ENCODE peak calls at places on chromosomes 16 and 17, in six cellular contexts. Q is transverse colon, X is prostate gland, K is ovary, E is IMR-90, F is uterus. M is an unnamed sample.

GRCh38 chr16:66605177-66605999 is 884 bp downstream of the CMTM3 start:
- DNase-seq in Q (peak), X (no peak), K (peak), E (peak), F (peak), M (peak)

GRCh38 chr16:1920727-1921155 is 2.5 kb upstream of the HS3ST6 start:
- DNase-seq in Q (peak), X (no peak), K (no peak), E (no peak), F (no peak), M (no peak)

GRCh38 chr17:27282054-27282501 is 11.8 kb upstream of the WSB1 start:
- DNase-seq in Q (no peak), X (no peak), K (no peak), E (peak), F (peak), M (no peak)

GRCh38 chr17:31631759-31632158 is 227.3 kb downstream of the COPRS start:
- DNase-seq in Q (no peak), X (no peak), K (no peak), E (no peak), F (no peak), M (no peak)

GRCh38 chr16:20415541-20415940 is 6.2 kb downstream of the ACSM5 start:
- DNase-seq in Q (no peak), X (no peak), K (no peak), E (no peak), F (no peak), M (no peak)

GRCh38 chr17:65785109-65785508 is 223.7 kb upstream of the AXIN2 start:
- DNase-seq in Q (no peak), X (peak), K (no peak), E (peak), F (no peak), M (no peak)

GRCh38 chr17:10120113-10120485 is 78.3 kb downstream of the GAS7 start:
- DNase-seq in Q (no peak), X (no peak), K (no peak), E (no peak), F (no peak), M (no peak)

GRCh38 chr16:85627102-85627834 is 14.1 kb downstream of the GSE1 start:
- DNase-seq in Q (no peak), X (no peak), K (no peak), E (no peak), F (no peak), M (no peak)

GRCh38 chr17:75459590-75460267 is 3.3 kb downstream of the TMEM94 start:
- DNase-seq in Q (peak), X (no peak), K (no peak), E (no peak), F (no peak), M (no peak)

GRCh38 chr17:7041607-7042506 is 2.0 kb downstream of the SLC16A11 start:
- DNase-seq in Q (no peak), X (no peak), K (no peak), E (no peak), F (no peak), M (no peak)

GRCh38 chr16:2032285-2033056 is 5.8 kb downstream of the NHERF2 start:
- DNase-seq in Q (no peak), X (no peak), K (no peak), E (peak), F (no peak), M (peak)

GRCh38 chr17:73924083-73924482 is 279.4 kb upstream of the RPL38 start:
- DNase-seq in Q (no peak), X (no peak), K (no peak), E (no peak), F (no peak), M (no peak)

GRCh38 chr17:73929860-73930430 is 273.5 kb upstream of the RPL38 start:
- DNase-seq in Q (no peak), X (no peak), K (no peak), E (no peak), F (no peak), M (no peak)

GRCh38 chr17:73924488-73925186 is 278.8 kb upstream of the RPL38 start:
- DNase-seq in Q (no peak), X (no peak), K (no peak), E (no peak), F (no peak), M (no peak)
- H3K27ac ChIP-seq in Q (no peak), X (no peak), K (no peak), E (no peak), F (no peak), M (no peak)

DNA sequence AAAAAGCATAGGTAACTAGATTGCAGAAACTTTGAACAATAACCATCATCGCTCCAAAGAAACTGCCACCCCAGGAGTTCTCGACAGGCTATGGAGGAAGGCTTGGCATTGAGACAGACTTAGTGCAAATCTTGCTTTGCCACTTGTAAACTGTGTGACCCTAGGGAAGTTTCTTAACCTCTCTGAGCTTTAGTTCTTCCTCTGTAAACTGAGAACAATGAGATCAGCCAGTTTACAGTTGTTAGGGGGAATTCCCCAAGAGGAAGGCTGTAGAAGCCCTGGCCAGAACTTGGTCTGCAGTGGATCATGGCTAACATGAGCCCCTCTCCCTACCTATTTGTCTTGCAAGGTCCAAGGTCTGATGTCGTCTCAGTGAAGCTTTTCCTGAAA is 78.9 kb downstream of the NT5M start:
- DNase-seq in Q (no peak), X (no peak), K (no peak), E (no peak), F (no peak), M (no peak)
- TF ChIP-seq POLR2A in Q (no peak), X (no peak), K (no peak), E (no peak), F (no peak), M (no peak)

GRCh38 chr16:89442990-89443726 is 47.2 kb downstream of the ANKRD11 start:
- DNase-seq in Q (peak), X (peak), K (no peak), E (peak), F (peak), M (no peak)
- H3K27ac ChIP-seq in Q (peak), X (peak), K (no peak), E (peak), F (peak), M (peak)

DNA sequence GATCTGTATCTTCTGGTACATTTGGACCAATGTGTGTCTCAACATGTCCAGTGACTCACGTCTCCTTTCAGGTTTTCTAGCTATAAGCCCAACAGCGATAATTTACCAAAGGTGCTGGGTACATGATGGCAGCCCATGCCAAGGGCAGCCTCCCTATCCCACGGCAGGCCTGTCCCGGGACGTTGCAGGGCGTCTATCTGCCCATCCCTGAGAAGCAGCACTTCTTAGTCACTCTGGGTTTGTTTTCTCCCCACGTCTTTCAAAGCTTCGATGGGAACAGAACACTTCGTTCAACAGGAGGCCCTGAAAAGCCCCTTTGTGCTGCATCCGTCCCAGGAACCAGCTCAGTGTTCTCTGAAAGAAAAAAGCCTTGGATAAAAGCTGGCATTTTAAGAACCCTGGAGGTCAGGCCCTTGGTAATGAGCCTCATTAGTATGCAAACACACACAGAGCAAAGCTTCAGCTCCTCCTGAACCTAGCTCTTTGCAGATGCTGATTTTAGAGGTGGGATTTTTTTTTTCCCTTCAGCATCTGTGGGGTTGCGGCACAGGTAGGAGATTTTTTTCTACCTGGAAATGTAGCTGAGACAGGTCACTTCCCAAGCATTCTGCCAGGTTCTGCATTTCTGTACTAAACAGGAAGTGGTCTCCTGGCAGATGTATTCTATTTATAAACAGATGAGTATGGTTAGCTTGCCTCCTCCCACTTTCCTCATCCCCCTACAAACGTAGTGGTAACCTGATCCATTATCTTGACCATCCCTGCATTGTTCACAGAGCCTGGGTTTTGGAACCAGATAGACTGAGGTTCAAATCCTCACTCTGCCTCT is 17.5 kb upstream of the MT4 start:
- DNase-seq in Q (no peak), X (peak), K (no peak), E (peak), F (no peak), M (no peak)
- TF ChIP-seq POLR2A in Q (no peak), X (no peak), K (no peak), E (no peak), F (no peak), M (no peak)

DNA sequence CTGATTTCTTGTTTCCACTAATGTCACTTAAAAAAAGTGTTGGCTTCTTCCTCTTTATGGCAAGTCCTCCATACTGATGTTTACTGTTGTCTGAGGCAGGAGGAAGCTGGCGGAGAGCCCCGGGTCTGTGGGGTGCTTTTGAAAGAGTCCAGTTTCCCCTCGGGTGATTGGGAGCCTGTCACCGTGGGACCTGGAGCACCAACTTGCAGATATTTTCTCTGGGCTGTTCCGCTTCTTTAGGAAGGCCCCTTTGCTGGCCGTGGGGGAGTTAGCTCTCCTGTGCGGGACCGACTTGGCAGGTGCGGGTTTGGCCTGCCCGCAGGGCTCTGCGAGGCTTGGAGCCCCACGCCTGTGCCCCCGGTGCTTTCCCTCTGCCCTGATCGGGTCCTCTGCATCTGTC is 3.1 kb downstream of the BANP start:
- DNase-seq in Q (no peak), X (no peak), K (no peak), E (no peak), F (no peak), M (no peak)
- H3K27ac ChIP-seq in Q (peak), X (peak), K (no peak), E (no peak), F (peak), M (peak)

DNA sequence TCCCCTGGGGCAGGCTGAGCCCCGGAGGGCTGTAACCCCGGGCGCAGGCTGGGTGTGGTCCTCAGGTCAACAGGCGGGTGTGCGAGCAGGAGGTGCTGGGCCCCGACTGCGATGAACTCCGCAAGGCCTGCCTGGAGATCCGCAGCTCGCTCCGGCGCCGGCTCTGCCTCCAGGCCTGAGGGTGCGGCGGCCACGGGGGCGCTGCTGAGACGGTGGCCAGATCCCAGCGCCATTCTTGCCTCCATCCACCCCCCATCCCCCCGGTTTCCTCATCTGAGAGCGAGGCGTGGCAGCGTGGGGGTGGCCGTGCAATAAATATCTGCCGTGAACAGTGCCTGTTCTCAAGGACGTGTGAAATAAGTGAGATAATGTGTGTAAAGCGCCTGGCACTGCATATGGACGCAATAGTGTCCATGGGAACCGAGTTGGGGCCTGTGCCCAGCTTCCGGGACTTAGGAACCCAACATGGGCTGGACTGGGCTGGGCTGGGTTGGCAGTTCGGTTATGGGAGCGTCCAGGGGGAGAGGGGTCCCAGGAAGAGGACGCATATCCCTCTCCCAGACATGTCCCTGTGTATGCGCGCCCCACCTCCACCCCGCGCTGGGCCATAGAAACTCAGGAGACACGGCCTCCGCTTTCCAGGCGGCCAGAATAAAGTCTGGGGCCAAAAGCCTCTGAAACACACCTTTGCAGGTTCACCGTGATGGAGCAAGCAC is 15.0 kb downstream of the ZNF213 start:
- DNase-seq in Q (peak), X (peak), K (peak), E (peak), F (peak), M (peak)
- TF ChIP-seq POLR2A in Q (peak), X (no peak), K (no peak), E (no peak), F (no peak), M (no peak)

GRCh38 chr16:3575491-3575890 is 1.7 kb downstream of the NLRC3 start:
- DNase-seq in Q (no peak), X (no peak), K (no peak), E (no peak), F (no peak), M (no peak)
- H3K27ac ChIP-seq in Q (no peak), X (no peak), K (no peak), E (no peak), F (no peak), M (no peak)

GRCh38 chr17:38728290-38728831 is 1.8 kb upstream of the CISD3 start:
- DNase-seq in Q (peak), X (no peak), K (no peak), E (no peak), F (no peak), M (no peak)

GRCh38 chr17:38731526-38732294 is 1.6 kb downstream of the CISD3 start:
- DNase-seq in Q (peak), X (peak), K (no peak), E (no peak), F (no peak), M (no peak)

GRCh38 chr17:38730526-38731379 is 612 bp downstream of the CISD3 start:
- DNase-seq in Q (peak), X (no peak), K (peak), E (peak), F (peak), M (peak)

GRCh38 chr17:38729368-38729885 is 714 bp upstream of the CISD3 start:
- DNase-seq in Q (no peak), X (no peak), K (no peak), E (no peak), F (no peak), M (no peak)

GRCh38 chr17:38729886-38730525 is at the start of gene CISD3:
- DNase-seq in Q (peak), X (peak), K (peak), E (peak), F (peak), M (peak)
- TF ChIP-seq POLR2A in Q (no peak), X (no peak), K (peak), E (no peak), F (peak), M (peak)

GRCh38 chr16:50083996-50084395 is 18.2 kb downstream of the HEATR3 start:
- DNase-seq in Q (no peak), X (no peak), K (no peak), E (no peak), F (no peak), M (no peak)
- H3K27ac ChIP-seq in Q (no peak), X (no peak), K (no peak), E (no peak), F (no peak), M (no peak)

GRCh38 chr16:18983565-18984424 is at the start of gene TMC7:
- DNase-seq in Q (peak), X (peak), K (peak), E (peak), F (peak), M (peak)
- TF ChIP-seq POLR2A in Q (no peak), X (peak), K (no peak), E (peak), F (no peak), M (no peak)